ENCODE peak calls at places on chromosomes 11 and 22, in four cellular contexts. E is adrenal gland, C is suprapubic skin, M is body of pancreas. O is an unnamed sample.
A peak's percentile ranks its signal among the peaks of the same experiment; 100 is the strongest.

GRCh38 chr22:46087816-46088277 is 62.5 kb upstream of the PPARA start:
- DNase-seq in E (peak; percentile 95), C (peak; percentile 95), M (peak; percentile 94), O (peak; percentile 18)

GRCh38 chr22:27260087-27260730 is 541.3 kb downstream of the MN1 start:
- DNase-seq in E (no peak), C (no peak), M (no peak), O (no peak)

GRCh38 chr11:64878223-64878493 is 263 bp downstream of the EHD1 start:
- DNase-seq in E (no peak), C (no peak), M (no peak), O (no peak)

GRCh38 chr11:124801014-124801413 is 808 bp upstream of the MSANTD2 start:
- DNase-seq in E (peak; percentile 28), C (no peak), M (no peak), O (no peak)

GRCh38 chr11:57158582-57158981 is 23.2 kb upstream of the LRRC55 start:
- DNase-seq in E (no peak), C (no peak), M (no peak), O (no peak)

GRCh38 chr11:83721286-83721685 is 435.1 kb upstream of the CCDC90B start:
- DNase-seq in E (peak; percentile 65), C (no peak), M (no peak), O (no peak)

GRCh38 chr11:130765369-130765768 is 150.9 kb downstream of the SNX19 start:
- DNase-seq in E (no peak), C (no peak), M (no peak), O (no peak)

GRCh38 chr22:46584081-46584903 is 35.9 kb upstream of the GRAMD4 start:
- DNase-seq in E (no peak), C (peak; percentile 56), M (no peak), O (no peak)

GRCh38 chr11:3631331-3631730 is 10.5 kb downstream of the ART5 start:
- DNase-seq in E (no peak), C (no peak), M (no peak), O (no peak)

GRCh38 chr22:22026157-22026831 is 43.7 kb upstream of the TOP3B start:
- DNase-seq in E (no peak), C (no peak), M (no peak), O (no peak)

GRCh38 chr22:37310075-37310606 is 27.8 kb downstream of the CYTH4 start:
- DNase-seq in E (no peak), C (no peak), M (no peak), O (no peak)

GRCh38 chr11:111308140-111308539 is 9.8 kb downstream of the POU2AF3 start:
- DNase-seq in E (no peak), C (no peak), M (peak; percentile 93), O (no peak)

GRCh38 chr11:131748146-131749050 is 378.0 kb downstream of the NTM start:
- DNase-seq in E (peak; percentile 69), C (no peak), M (peak; percentile 58), O (peak; percentile 34)

GRCh38 chr11:76244311-76245061 is 38.2 kb upstream of the WNT11 start:
- DNase-seq in E (no peak), C (no peak), M (no peak), O (no peak)

GRCh38 chr11:57649826-57650738 is at the start of gene YPEL4:
- DNase-seq in E (peak; percentile 70), C (peak; percentile 87), M (peak; percentile 60), O (peak; percentile 94)

GRCh38 chr22:32693102-32693501 is 108.4 kb upstream of the TIMP3 start:
- DNase-seq in E (no peak), C (no peak), M (no peak), O (peak; percentile 20)

GRCh38 chr11:12746593-12747097 is 72.4 kb downstream of the TEAD1 start:
- DNase-seq in E (no peak), C (no peak), M (peak; percentile 42), O (no peak)

GRCh38 chr11:119172513-119172912 is 4.0 kb downstream of the NLRX1 start:
- DNase-seq in E (no peak), C (no peak), M (peak; percentile 22), O (no peak)

GRCh38 chr22:45997775-45998637 is 21.0 kb upstream of the WNT7B start:
- DNase-seq in E (peak; percentile 78), C (peak; percentile 60), M (peak; percentile 56), O (no peak)

GRCh38 chr11:100730266-100730665 is 43.2 kb downstream of the ARHGAP42 start:
- DNase-seq in E (no peak), C (no peak), M (no peak), O (no peak)

GRCh38 chr11:125441648-125442410 is 54.2 kb downstream of the FEZ1 start:
- DNase-seq in E (no peak), C (no peak), M (no peak), O (no peak)

GRCh38 chr22:38710866-38711265 is 5.1 kb downstream of the GTPBP1 start:
- DNase-seq in E (no peak), C (no peak), M (no peak), O (no peak)

GRCh38 chr11:13216019-13217006 is 61.3 kb upstream of the BMAL1 start:
- DNase-seq in E (peak; percentile 80), C (no peak), M (peak; percentile 10), O (peak; percentile 7)

GRCh38 chr11:112795142-112795815 is 165.9 kb upstream of the NCAM1 start:
- DNase-seq in E (peak; percentile 58), C (no peak), M (peak; percentile 31), O (peak; percentile 35)

GRCh38 chr11:1730230-1730629 is 20.2 kb downstream of the IFITM10 start:
- DNase-seq in E (no peak), C (no peak), M (no peak), O (no peak)

GRCh38 chr22:47372596-47373385 is 610.3 kb downstream of the TBC1D22A start:
- DNase-seq in E (no peak), C (peak; percentile 40), M (no peak), O (no peak)

GRCh38 chr22:34993548-34993947 is 72.4 kb upstream of the ISX start:
- DNase-seq in E (no peak), C (no peak), M (peak; percentile 20), O (no peak)

GRCh38 chr11:101401245-101401644 is 182.6 kb downstream of the TRPC6 start:
- DNase-seq in E (no peak), C (no peak), M (no peak), O (no peak)

GRCh38 chr11:35553831-35554230 is 28.4 kb upstream of the PAMR1 start:
- DNase-seq in E (no peak), C (no peak), M (peak; percentile 4), O (no peak)

DNA sequence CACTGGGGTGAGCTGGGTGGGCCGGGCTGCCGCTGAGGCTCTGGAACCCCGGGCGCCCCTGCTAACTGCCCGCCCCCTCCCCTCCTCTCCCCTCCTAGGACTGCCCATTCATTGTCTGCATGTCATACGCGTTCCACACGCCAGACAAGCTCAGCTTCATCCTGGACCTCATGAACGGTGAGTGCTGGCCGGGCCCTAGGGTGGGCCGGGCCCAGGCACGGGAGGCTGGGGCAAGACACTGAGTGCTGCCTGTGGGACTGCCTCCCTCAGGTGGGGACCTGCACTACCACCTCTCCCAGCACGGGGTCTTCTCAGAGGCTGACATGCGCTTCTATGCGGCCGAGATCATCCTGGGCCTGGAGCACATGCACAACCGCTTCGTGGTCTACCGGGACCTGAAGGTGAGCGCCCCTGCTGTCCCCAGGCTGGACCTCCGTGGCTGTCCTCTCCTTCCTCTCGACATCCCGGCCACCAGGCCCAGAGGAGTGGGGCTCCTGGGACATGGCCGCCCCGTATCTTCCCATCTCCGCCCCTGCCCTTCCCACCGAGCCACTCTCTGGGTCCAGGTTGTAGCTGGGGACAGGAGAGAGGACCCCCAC is 7.5 kb upstream of the ANKRD13D start:
- DNase-seq in E (no peak), C (peak; percentile 59), M (peak; percentile 1), O (no peak)
- TF ChIP-seq POLR2A in E (no peak), C (no peak), M (no peak), O (no peak)

DNA sequence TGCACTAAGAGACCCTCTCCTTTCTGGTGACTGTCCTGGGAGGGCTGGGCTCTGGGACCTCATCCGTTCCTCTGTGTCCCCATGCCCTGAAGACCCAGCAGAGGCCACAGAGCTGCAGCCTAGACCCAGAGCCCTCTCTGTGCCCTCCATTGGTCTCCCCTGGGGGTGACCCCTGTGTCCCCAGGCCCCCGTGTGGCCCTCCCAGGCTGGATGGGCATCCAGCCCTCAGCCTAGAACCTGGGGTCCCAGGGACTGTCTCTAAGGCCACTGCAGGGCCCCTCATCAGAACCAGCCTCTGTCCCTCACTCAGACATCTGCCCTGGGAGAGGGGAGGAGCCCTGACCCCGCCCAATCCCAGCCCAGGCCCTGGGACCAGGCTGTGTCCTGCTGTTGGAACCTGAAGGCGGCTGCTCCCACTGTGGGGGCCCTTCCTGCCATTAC is 5.7 kb downstream of the IGLL1 start:
- DNase-seq in E (no peak), C (no peak), M (no peak), O (no peak)
- TF ChIP-seq POLR2A in E (no peak), C (no peak), M (no peak), O (no peak)

GRCh38 chr11:74696932-74697687 is 34.1 kb downstream of the CHRDL2 start:
- DNase-seq in E (peak; percentile 90), C (peak; percentile 86), M (peak; percentile 92), O (no peak)
- TF ChIP-seq POLR2A in E (no peak), C (no peak), M (peak; percentile 83), O (no peak)

GRCh38 chr11:66467034-66467659 is 442 bp downstream of the PELI3 start:
- DNase-seq in E (peak; percentile 65), C (no peak), M (peak; percentile 51), O (peak; percentile 64)

GRCh38 chr11:66467756-66468155 is 1.1 kb downstream of the PELI3 start:
- DNase-seq in E (peak; percentile 32), C (no peak), M (peak; percentile 58), O (peak; percentile 24)

GRCh38 chr11:66466225-66467033 is at the start of gene PELI3:
- DNase-seq in E (peak; percentile 93), C (peak; percentile 96), M (peak; percentile 92), O (peak; percentile 96)

GRCh38 chr11:66464916-66465315 is 1.8 kb upstream of the PELI3 start:
- DNase-seq in E (no peak), C (no peak), M (no peak), O (no peak)

DNA sequence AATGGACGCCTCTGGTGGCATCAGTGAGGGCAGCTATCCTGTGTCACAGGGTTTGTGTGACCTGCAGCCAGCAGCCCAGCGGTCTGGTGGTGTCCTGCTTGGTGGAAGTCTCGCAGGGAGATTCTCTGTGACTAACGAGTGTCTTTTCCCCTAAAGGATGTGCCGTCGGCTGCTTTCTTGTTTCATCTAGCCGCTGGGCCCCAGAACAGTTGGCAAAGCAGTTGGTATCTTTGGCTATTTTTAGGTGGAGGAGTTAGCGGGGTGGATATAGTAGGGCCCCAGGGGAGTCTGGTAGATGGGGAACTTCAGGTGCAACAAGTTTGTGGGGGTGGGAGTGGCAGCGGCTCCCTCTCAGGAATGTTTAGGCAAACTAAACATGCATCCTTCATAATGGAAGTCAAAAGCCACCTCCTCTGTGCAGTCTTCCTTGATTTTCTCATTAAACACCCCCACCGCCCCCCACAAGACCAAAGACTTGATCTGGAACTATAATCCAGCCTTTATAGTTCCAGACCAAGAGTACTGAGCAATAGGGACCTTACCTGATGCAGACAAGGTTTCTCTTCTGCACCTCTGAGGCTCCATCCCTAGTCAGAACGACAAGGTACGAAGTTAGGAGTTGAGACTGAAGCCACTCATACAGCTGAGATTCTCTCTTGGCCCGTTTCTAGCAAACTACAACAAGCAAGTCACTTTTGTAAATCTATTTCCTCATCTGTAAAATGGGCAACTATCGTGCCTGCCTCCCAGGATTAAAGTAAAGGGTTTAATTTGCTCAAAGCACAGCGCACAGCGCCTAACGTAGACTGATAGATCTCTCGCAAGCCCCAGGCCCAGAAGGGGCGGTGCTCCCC is 1.1 kb upstream of the PELI3 start:
- DNase-seq in E (no peak), C (no peak), M (no peak), O (no peak)
- TF ChIP-seq POLR2A in E (no peak), C (no peak), M (no peak), O (no peak)

GRCh38 chr11:71999813-72000590 is 1.3 kb downstream of the IL18BP start:
- DNase-seq in E (peak; percentile 94), C (no peak), M (no peak), O (peak; percentile 40)
- TF ChIP-seq POLR2A in E (peak; percentile 41), C (no peak), M (no peak), O (no peak)

O was measured in erythroblast.